ENCODE peak calls at places on chromosomes 5 and 9, in five cellular contexts. I is K562, N is GM23338, O is GM12878, P is HepG2. C is an unnamed sample.

GRCh38 chr9:101727621-101728524 is 10.6 kb downstream of the GRIN3A start:
- DNase-seq in I (peak; percentile 22), N (peak; percentile 85), O (no peak), P (peak; percentile 24), C (peak; percentile 13)

GRCh38 chr5:53777864-53778618 is 217.6 kb downstream of the NDUFS4 start:
- DNase-seq in I (no peak), N (no peak), O (no peak), P (no peak), C (no peak)

GRCh38 chr9:134521817-134522501 is 119.6 kb upstream of the COL5A1 start:
- DNase-seq in I (no peak), N (peak; percentile 22), O (no peak), P (no peak), C (no peak)

GRCh38 chr5:41211417-41211816 is 1.9 kb downstream of the C6 start:
- DNase-seq in I (no peak), N (no peak), O (no peak), P (no peak), C (no peak)

GRCh38 chr9:138068601-138069035 is 191.0 kb downstream of the CACNA1B start:
- DNase-seq in I (no peak), N (no peak), O (no peak), P (no peak), C (no peak)

GRCh38 chr5:58800861-58801540 is 218.1 kb downstream of the RAB3C start:
- DNase-seq in I (no peak), N (no peak), O (no peak), P (no peak), C (no peak)

GRCh38 chr9:114989600-114990410 is 59.4 kb upstream of the TNFSF8 start:
- DNase-seq in I (no peak), N (no peak), O (peak; percentile 17), P (no peak), C (no peak)

GRCh38 chr5:53211799-53212198 is 102.2 kb upstream of the MOCS2 start:
- DNase-seq in I (no peak), N (no peak), O (no peak), P (no peak), C (no peak)

GRCh38 chr5:139368613-139369012 is 14.5 kb downstream of the SLC23A1 start:
- DNase-seq in I (no peak), N (no peak), O (no peak), P (no peak), C (no peak)

GRCh38 chr9:125829743-125830142 is 82.6 kb downstream of the PBX3 start:
- DNase-seq in I (no peak), N (no peak), O (peak; percentile 54), P (no peak), C (no peak)

GRCh38 chr5:124414973-124415372 is 331.5 kb downstream of the ZNF608 start:
- DNase-seq in I (no peak), N (no peak), O (no peak), P (no peak), C (no peak)

GRCh38 chr9:91408475-91408874 is 15.2 kb downstream of the NFIL3 start:
- DNase-seq in I (no peak), N (no peak), O (no peak), P (no peak), C (no peak)

GRCh38 chr5:9570876-9571275 is 25.0 kb upstream of the SEMA5A start:
- DNase-seq in I (no peak), N (no peak), O (no peak), P (no peak), C (no peak)

GRCh38 chr9:134593286-134593685 is 48.3 kb upstream of the COL5A1 start:
- DNase-seq in I (no peak), N (no peak), O (no peak), P (no peak), C (no peak)

GRCh38 chr9:99027414-99027813 is 77.5 kb upstream of the TGFBR1 start:
- DNase-seq in I (no peak), N (no peak), O (no peak), P (no peak), C (no peak)

GRCh38 chr5:160727296-160727997 is 124.6 kb downstream of the ATP10B start:
- DNase-seq in I (no peak), N (no peak), O (no peak), P (no peak), C (no peak)

GRCh38 chr9:98175013-98175679 is 17.3 kb downstream of the CORO2A start:
- DNase-seq in I (no peak), N (no peak), O (no peak), P (peak; percentile 92), C (no peak)

GRCh38 chr5:14036514-14036913 is 92.0 kb upstream of the DNAH5 start:
- DNase-seq in I (no peak), N (peak; percentile 47), O (no peak), P (no peak), C (peak; percentile 86)

GRCh38 chr5:41071975-41072374 is 833 bp upstream of the MROH2B start:
- DNase-seq in I (no peak), N (no peak), O (no peak), P (no peak), C (no peak)

GRCh38 chr5:107285772-107286171 is 385.0 kb downstream of the EFNA5 start:
- DNase-seq in I (no peak), N (no peak), O (no peak), P (no peak), C (no peak)

GRCh38 chr5:30874234-30875034 is 319.1 kb upstream of the CDH6 start:
- DNase-seq in I (no peak), N (no peak), O (no peak), P (no peak), C (no peak)

GRCh38 chr9:92236915-92237314 is 56.6 kb downstream of the IARS1 start:
- DNase-seq in I (no peak), N (no peak), O (no peak), P (no peak), C (no peak)

GRCh38 chr9:36818965-36819870 is 214.8 kb downstream of the PAX5 start:
- DNase-seq in I (no peak), N (peak; percentile 59), O (no peak), P (no peak), C (no peak)

GRCh38 chr5:122751293-122751753 is 23.6 kb upstream of the SNX2 start:
- DNase-seq in I (no peak), N (peak; percentile 79), O (no peak), P (no peak), C (no peak)
- TF ChIP-seq JUNB in I (no peak), N (no peak), O (no peak), P (no peak), C (no peak)

DNA sequence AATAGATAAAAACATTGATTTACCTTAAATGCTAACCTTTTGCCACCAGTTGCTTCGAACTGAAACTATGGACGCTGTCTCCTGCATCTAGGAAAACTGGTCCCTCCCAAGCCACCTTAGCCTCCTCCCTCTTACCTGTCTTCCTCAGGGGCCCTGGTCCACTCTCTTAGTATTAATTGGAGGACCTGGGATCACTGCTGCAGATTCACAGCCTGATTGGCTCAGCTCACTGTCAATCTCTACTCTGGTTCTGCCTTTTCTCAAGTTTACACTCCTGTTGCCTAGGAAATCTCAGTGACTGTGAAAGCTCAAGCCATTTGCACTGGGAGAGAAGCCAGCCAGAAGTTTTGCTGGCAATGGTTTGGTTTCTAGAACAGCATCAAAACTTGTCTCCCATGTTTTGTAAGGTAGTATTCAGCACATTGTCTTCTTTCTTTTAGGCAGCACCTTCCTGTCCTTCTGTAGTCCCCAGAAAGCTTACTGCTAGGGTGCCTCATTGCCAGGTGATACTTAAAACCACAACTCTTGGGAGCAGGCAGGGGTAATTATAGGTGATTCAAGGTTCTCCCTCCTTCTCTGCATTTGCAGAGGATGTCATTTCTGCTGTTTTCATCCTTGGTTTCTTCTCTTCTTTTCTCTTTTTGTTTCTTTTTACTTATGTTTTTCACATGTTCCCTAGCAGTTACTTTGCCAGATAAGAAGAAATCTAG is at the start of gene CAPSL:
- DNase-seq in I (peak; percentile 33), N (peak; percentile 98), O (no peak), P (no peak), C (peak; percentile 42)
- TF ChIP-seq JUNB in I (no peak), N (no peak), O (no peak), P (no peak), C (no peak)

GRCh38 chr9:76188905-76189304 is 205.3 kb downstream of the RFK start:
- DNase-seq in I (no peak), N (no peak), O (no peak), P (no peak), C (no peak)
- TF ChIP-seq JUNB in I (no peak), N (no peak), O (no peak), P (no peak), C (no peak)

GRCh38 chr5:150345716-150346115 is 11.8 kb upstream of the TCOF1 start:
- DNase-seq in I (no peak), N (no peak), O (no peak), P (no peak), C (no peak)
- TF ChIP-seq JUNB in I (no peak), N (no peak), O (no peak), P (no peak), C (no peak)

GRCh38 chr5:7324919-7325318 is 71.0 kb upstream of the ADCY2 start:
- DNase-seq in I (no peak), N (no peak), O (no peak), P (no peak), C (no peak)

GRCh38 chr5:7329712-7330111 is 66.2 kb upstream of the ADCY2 start:
- DNase-seq in I (no peak), N (no peak), O (no peak), P (no peak), C (no peak)

GRCh38 chr5:7325975-7326911 is 69.7 kb upstream of the ADCY2 start:
- DNase-seq in I (peak; percentile 60), N (no peak), O (no peak), P (no peak), C (no peak)

GRCh38 chr5:7331083-7331482 is 64.9 kb upstream of the ADCY2 start:
- DNase-seq in I (no peak), N (peak; percentile 47), O (no peak), P (no peak), C (no peak)

GRCh38 chr5:7330141-7330712 is 65.7 kb upstream of the ADCY2 start:
- DNase-seq in I (no peak), N (no peak), O (no peak), P (no peak), C (no peak)
- TF ChIP-seq JUNB in I (no peak), N (no peak), O (no peak), P (no peak), C (no peak)

DNA sequence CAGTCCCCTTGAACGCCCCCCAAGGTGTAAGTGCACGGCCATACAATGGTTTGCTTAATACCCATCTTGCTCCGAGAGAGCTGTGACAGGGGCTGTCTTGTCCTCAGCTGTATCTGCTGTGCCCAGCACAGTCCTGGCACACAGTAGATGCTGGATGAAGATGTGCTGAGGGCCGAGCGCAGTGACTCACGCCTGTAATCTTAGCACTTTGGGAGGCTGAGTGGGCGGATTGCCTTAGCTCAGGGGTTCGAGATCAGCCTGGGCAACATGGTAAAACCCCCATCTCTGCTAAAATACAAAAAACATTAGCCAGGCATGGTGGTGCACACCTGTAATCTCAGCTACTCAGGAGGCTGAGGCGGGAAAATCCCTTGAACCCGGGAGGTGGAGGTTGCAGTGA is 53.6 kb downstream of the C9orf50 start:
- DNase-seq in I (no peak), N (no peak), O (no peak), P (no peak), C (no peak)
- TF ChIP-seq JUNB in I (no peak), N (no peak), O (no peak), P (no peak), C (no peak)

GRCh38 chr5:177479774-177480173 is 6.3 kb upstream of the DBN1 start:
- DNase-seq in I (no peak), N (no peak), O (no peak), P (no peak), C (no peak)
- TF ChIP-seq JUNB in I (no peak), N (no peak), O (no peak), P (no peak), C (no peak)

C was measured in A549.